ENCODE peak calls at places on chromosomes 2 and 18, in ten cellular contexts. Z is upper lobe of left lung, B is right lobe of liver, D is A549, O is HepG2, X is adrenal gland, C is Peyer's patch, M is GM12891, Y is tibial nerve, K is K562. S is an unnamed sample.

GRCh38 chr2:236343400-236344161 is 79.4 kb upstream of the ASB18 start:
- DNase-seq in Y (peak), D (peak), B (no peak), K (peak), O (peak), X (peak), C (peak), M (peak), Z (no peak), S (peak)

GRCh38 chr2:206535587-206535986 is 92.3 kb downstream of the ADAM23 start:
- DNase-seq in Z (no peak), C (no peak), X (no peak), K (no peak), B (no peak), Y (no peak), O (no peak), D (no peak), M (no peak), S (no peak)

GRCh38 chr18:2970762-2971659 is 41.9 kb downstream of the LPIN2 start:
- DNase-seq in X (no peak), Z (no peak), C (peak), D (no peak), K (no peak), B (peak), M (no peak), O (no peak), Y (no peak), S (no peak)

GRCh38 chr2:30990736-30991135 is 147.5 kb downstream of the GALNT14 start:
- DNase-seq in K (no peak), D (no peak), X (no peak), O (no peak), M (no peak), Z (no peak), Y (no peak), C (no peak), B (no peak), S (no peak)

GRCh38 chr2:168577885-168578284 is 121.8 kb downstream of the CERS6 start:
- DNase-seq in B (no peak), Z (no peak), M (no peak), O (no peak), X (no peak), Y (no peak), C (peak), K (peak), D (no peak), S (no peak)

GRCh38 chr18:48973731-48974130 is 23.0 kb upstream of the SMAD7 start:
- DNase-seq in Z (no peak), K (no peak), O (no peak), X (no peak), C (peak), Y (no peak), D (no peak), B (no peak), M (no peak), S (no peak)

GRCh38 chr2:184921676-184922075 is 323.3 kb downstream of the ZNF804A start:
- DNase-seq in M (no peak), Z (no peak), X (no peak), Y (no peak), C (no peak), D (no peak), O (no peak), B (no peak), K (no peak), S (no peak)

GRCh38 chr2:8229546-8229986 is 452.3 kb upstream of the ID2 start:
- DNase-seq in O (peak), Y (peak), C (peak), Z (no peak), D (peak), K (peak), X (peak), B (no peak), M (no peak), S (peak)

GRCh38 chr2:42935692-42936631 is 143.6 kb upstream of the HAAO start:
- DNase-seq in Z (no peak), K (no peak), M (no peak), D (no peak), O (no peak), B (no peak), C (no peak), Y (no peak), X (no peak), S (no peak)

GRCh38 chr2:158495175-158495574 is 38.4 kb downstream of the PKP4 start:
- DNase-seq in Y (no peak), K (no peak), D (no peak), M (no peak), O (no peak), C (no peak), X (no peak), Z (no peak), B (no peak), S (no peak)

GRCh38 chr2:240594511-240595380 is 8.2 kb downstream of the CAPN10 start:
- DNase-seq in C (peak), K (no peak), M (no peak), O (no peak), Z (peak), D (no peak), B (no peak), Y (no peak), X (no peak), S (no peak)

GRCh38 chr2:100592226-100592625 is 29.4 kb downstream of the PDCL3 start:
- DNase-seq in X (no peak), D (no peak), B (no peak), Y (no peak), M (no peak), Z (no peak), K (no peak), C (no peak), O (no peak), S (no peak)

GRCh38 chr2:23656597-23656973 is 270.3 kb downstream of the ATAD2B start:
- DNase-seq in Z (no peak), M (no peak), B (no peak), K (no peak), C (no peak), D (no peak), O (no peak), Y (no peak), X (no peak), S (no peak)

GRCh38 chr2:173741715-173742114 is 223.5 kb downstream of the SP3 start:
- DNase-seq in C (no peak), X (no peak), M (no peak), D (no peak), Y (no peak), K (no peak), Z (no peak), B (no peak), O (no peak), S (no peak)

GRCh38 chr2:7940723-7941122 is 741.1 kb upstream of the ID2 start:
- DNase-seq in B (no peak), M (no peak), O (no peak), X (no peak), D (no peak), K (no peak), Y (no peak), C (no peak), Z (no peak), S (no peak)

GRCh38 chr2:239078128-239078924 is 230.4 kb downstream of the TWIST2 start:
- DNase-seq in M (no peak), Z (peak), X (no peak), D (no peak), Y (no peak), K (no peak), C (no peak), O (no peak), B (no peak), S (no peak)

GRCh38 chr2:233303252-233303651 is 4.4 kb upstream of the SAG start:
- DNase-seq in X (no peak), D (no peak), M (no peak), B (no peak), C (no peak), Z (no peak), O (no peak), Y (no peak), K (no peak), S (no peak)

GRCh38 chr2:236179653-236180500 is 11.7 kb upstream of the GBX2 start:
- DNase-seq in Y (no peak), C (no peak), Z (peak), O (no peak), D (peak), K (no peak), M (no peak), X (no peak), B (no peak), S (no peak)

GRCh38 chr2:238974510-238975166 is 126.8 kb downstream of the TWIST2 start:
- DNase-seq in X (peak), C (peak), K (no peak), M (no peak), O (no peak), B (no peak), Y (no peak), Z (no peak), D (peak), S (peak)

GRCh38 chr2:66836851-66837250 is 401.9 kb downstream of the MEIS1 start:
- DNase-seq in X (no peak), D (no peak), K (no peak), C (no peak), B (no peak), O (no peak), Y (no peak), Z (no peak), M (no peak), S (no peak)

GRCh38 chr18:31992836-31993575 is 25.6 kb upstream of the RNF125 start:
- DNase-seq in Z (no peak), D (no peak), M (no peak), C (no peak), O (no peak), K (no peak), Y (no peak), B (no peak), X (no peak), S (no peak)

GRCh38 chr2:212392544-212392943 is 146.1 kb downstream of the ERBB4 start:
- DNase-seq in O (no peak), D (no peak), B (no peak), Z (no peak), C (no peak), X (no peak), M (no peak), Y (no peak), K (no peak), S (no peak)

GRCh38 chr2:225100856-225101294 is 58.6 kb upstream of the DOCK10 start:
- DNase-seq in X (no peak), D (peak), B (no peak), Y (no peak), Z (no peak), C (no peak), O (no peak), K (peak), M (no peak), S (peak)

DNA sequence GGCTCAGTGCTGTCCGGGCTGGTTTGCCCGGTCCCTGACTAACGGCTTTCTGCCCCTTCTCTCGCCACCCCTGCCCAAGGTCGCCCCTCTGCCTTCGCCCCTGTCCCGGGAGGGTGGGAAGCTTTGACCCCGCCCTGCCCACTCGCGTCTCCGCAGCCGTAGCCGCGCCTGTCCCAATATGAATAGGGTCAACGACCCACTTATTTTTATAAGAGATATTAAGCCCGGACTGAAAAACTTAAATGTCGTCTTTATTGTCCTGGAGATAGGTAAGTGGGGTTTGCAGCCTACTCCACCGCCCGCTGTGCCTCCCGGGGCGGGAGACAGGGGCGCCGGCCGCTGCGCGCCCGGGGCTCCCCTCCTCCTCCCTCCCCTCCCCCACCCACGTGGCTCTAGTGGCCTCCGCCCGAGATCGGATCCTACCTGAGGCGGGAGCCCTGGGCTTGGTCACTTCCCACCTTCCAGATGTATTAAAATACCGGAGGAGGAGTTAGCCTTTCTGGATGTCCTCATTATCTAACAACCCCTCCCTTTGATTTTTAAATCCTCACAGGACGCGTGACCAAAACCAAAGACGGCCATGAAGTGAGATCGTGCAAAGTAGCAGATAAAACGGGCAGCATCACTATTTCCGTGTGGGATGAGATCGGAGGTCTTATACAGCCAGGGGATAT is 638 bp downstream of the NABP1 start:
- DNase-seq in D (peak), M (no peak), B (peak), Z (peak), C (peak), X (peak), K (peak), O (peak), Y (peak), S (no peak)
- TF ChIP-seq POLR2A in D (no peak), M (no peak), B (no peak), Z (no peak), C (no peak), X (no peak), K (no peak), O (no peak), Y (no peak), S (no peak)

GRCh38 chr2:85539361-85540130 is 578 bp downstream of the MAT2A start:
- DNase-seq in X (peak), C (peak), O (peak), K (peak), B (peak), M (no peak), Z (peak), Y (peak), D (peak), S (no peak)

GRCh38 chr2:85541262-85541661 is 2.3 kb downstream of the MAT2A start:
- DNase-seq in X (no peak), O (no peak), K (no peak), C (no peak), Z (no peak), Y (no peak), D (no peak), B (no peak), M (no peak), S (no peak)

GRCh38 chr2:85538507-85539360 is at the start of gene MAT2A:
- DNase-seq in Y (peak), B (peak), Z (peak), D (peak), K (peak), X (peak), M (peak), C (peak), O (peak), S (peak)

GRCh38 chr2:85541753-85542457 is 2.9 kb downstream of the MAT2A start:
- DNase-seq in C (no peak), M (no peak), Y (no peak), B (no peak), D (no peak), X (no peak), Z (no peak), K (no peak), O (no peak), S (no peak)

DNA sequence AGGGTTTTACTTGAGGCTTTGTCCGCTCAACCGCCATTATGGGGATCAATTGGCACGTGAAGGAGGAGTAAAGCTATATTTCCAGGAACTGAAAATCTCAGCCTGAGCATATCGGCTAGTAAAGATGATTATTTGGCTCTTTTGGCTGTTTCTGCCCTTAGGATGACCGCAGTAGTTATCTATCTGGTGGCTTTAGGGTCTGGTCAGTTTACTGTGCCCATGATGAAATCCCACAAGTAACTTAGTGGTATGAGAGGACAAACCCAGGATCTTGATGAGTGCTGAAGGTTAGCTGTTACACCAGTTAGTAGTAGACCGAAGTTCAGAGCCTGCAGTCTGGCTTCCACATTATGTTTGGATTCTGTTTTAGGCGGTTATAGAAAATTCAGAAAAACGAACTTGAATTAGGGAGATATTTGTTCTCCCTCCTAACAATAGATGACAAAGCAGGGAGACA is 1.2 kb downstream of the MAT2A start:
- DNase-seq in Z (no peak), K (peak), X (no peak), D (peak), O (no peak), B (no peak), Y (no peak), C (no peak), M (no peak), S (no peak)
- TF ChIP-seq POLR2A in Z (no peak), K (peak), X (no peak), D (no peak), O (no peak), B (no peak), Y (no peak), C (no peak), M (no peak), S (no peak)

DNA sequence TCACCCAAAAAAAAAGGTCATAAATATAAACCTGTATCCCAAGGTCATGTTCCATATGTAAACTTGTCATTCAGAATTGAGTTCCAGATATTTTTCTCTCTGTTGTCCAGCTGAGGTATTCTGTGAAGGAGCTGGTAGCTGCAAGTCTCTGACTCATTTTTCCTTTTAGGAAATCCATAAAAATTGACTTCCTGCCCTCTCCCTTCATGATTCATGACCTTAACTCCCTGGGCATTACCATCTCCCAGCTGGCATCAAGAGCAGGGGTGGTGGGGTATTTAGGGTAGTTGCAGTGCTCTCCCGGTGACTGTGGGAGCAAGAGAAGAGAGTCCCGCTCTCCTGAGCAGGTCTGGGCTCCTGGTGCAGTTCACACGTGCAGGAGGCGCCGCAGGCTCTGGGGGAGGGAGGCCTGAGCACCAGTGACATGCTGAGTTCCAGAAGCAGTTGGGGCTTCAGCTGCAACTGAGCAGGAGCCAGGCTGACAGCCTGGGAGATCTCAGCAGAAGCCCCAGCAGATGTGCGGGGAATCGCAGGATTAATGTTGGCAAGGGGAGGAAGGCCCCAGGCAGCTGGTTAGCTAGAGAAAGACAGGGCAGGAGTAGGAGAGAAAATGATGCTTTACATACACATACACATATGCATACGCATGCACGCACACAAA is 192.7 kb downstream of the MGAT5 start:
- DNase-seq in D (no peak), B (no peak), M (no peak), Y (no peak), O (no peak), X (no peak), K (no peak), Z (no peak), C (no peak), S (peak)
- TF ChIP-seq POLR2A in D (no peak), B (no peak), M (no peak), Y (no peak), O (no peak), X (no peak), K (no peak), Z (no peak), C (no peak), S (no peak)

GRCh38 chr18:11689972-11690570 is 1.0 kb downstream of the GNAL start:
- DNase-seq in B (no peak), M (no peak), O (no peak), C (no peak), K (no peak), Y (no peak), X (peak), Z (no peak), D (peak), S (no peak)

DNA sequence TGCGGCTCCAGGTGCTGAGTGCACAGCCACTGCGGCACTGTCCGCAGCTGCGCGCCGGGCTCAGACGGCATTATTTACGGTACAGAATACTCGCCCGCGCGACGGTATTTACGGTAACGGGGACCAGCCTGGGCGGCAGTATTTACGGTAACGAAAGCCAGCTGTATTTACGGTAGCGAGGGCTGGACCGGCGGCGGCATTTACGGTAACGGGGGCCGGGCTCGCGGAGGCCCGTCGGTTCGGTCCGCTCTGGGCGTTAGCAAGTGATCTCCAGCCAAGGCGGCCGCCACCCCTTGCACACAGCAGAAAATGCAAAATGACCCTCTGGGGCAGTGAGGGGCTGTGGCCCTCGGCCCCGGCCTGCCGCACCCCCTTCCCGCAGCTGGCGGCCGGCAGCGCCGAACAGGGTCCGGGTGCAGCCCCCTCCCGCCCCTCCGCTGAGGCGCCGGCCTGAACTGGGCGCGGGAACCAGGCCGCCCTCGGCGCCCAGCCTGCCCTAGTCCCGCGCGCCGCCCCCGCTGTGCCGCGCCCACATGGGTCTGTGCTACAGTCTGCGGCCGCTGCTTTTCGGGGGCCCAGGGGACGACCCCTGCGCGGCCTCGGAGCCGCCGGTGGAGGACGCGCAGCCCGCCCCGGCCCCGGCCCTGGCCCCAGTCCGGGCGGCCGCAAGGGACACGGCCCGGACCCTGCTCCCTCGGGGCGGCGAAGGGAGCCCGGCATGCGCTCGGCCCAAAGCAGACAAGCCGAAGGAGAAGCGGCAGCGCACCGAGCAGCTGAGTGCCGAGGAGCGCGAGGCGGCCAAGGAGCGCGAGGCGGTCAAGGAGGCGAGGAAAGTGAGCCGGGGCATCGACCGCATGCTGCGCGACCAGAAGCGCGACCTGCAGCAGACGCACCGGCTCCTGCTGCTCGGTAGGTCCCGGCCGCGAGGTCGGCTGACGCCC is at the start of gene GNAL:
- DNase-seq in O (peak), D (peak), B (peak), X (peak), Y (peak), Z (peak), K (peak), M (peak), C (peak), S (peak)
- TF ChIP-seq POLR2A in O (no peak), D (no peak), B (no peak), X (no peak), Y (no peak), Z (no peak), K (no peak), M (no peak), C (no peak), S (no peak)

S was measured in H54.